ENCODE peak calls at places on chromosomes 4 and X, in four cellular contexts. P is AG09309; U is naive thymus-derived CD4-positive, alpha-beta T cell; J is CD8-positive, alpha-beta T cell. S is an unnamed sample.
A peak's percentile ranks its signal among the peaks of the same experiment; 100 is the strongest.

GRCh38 chrX:13376857-13377441 is 57.1 kb upstream of the ATXN3L start:
- DNase-seq in J (no peak), P (peak; percentile 98), U (no peak), S (peak; percentile 45)

GRCh38 chr4:73936969-73937368 is 44.9 kb downstream of the PF4 start:
- DNase-seq in J (no peak), U (no peak), P (no peak), S (no peak)

GRCh38 chrX:129144172-129145038 is 378.9 kb downstream of the SMARCA1 start:
- DNase-seq in P (no peak), U (no peak), J (no peak), S (no peak)

GRCh38 chrX:19893722-19894121 is 6.3 kb upstream of the SH3KBP1 start:
- DNase-seq in U (no peak), P (no peak), J (no peak), S (no peak)

GRCh38 chrX:19739683-19740082 is 147.7 kb downstream of the SH3KBP1 start:
- DNase-seq in P (peak; percentile 34), U (peak; percentile 12), J (peak; percentile 54), S (peak; percentile 38)

GRCh38 chrX:55161581-55161980 is 58.6 kb upstream of the PAGE5 start:
- DNase-seq in J (no peak), U (no peak), P (no peak), S (no peak)

GRCh38 chr4:48604041-48604440 is 114.0 kb downstream of the ZAR1 start:
- DNase-seq in U (no peak), J (no peak), P (no peak), S (no peak)

GRCh38 chrX:40154229-40154852 is 56.6 kb upstream of the BCOR start:
- DNase-seq in J (no peak), U (no peak), P (no peak), S (no peak)

GRCh38 chr4:40963912-40964478 is 214.2 kb downstream of the NSUN7 start:
- DNase-seq in U (no peak), P (no peak), J (no peak), S (no peak)

GRCh38 chr4:99816611-99817309 is at the start of gene DAPP1:
- DNase-seq in J (peak; percentile 84), U (peak; percentile 44), P (no peak), S (peak; percentile 58)

GRCh38 chr4:6297266-6297815 is 27.7 kb downstream of the WFS1 start:
- DNase-seq in U (no peak), J (no peak), P (no peak), S (no peak)

GRCh38 chrX:145003443-145003842 is 243.9 kb upstream of the SPANXN1 start:
- DNase-seq in U (no peak), P (no peak), J (no peak), S (no peak)

GRCh38 chr4:133084421-133084820 is 64.7 kb upstream of the PCDH10 start:
- DNase-seq in J (no peak), U (no peak), P (no peak), S (peak; percentile 3)

GRCh38 chrX:153627675-153628111 is 19.3 kb upstream of the DUSP9 start:
- DNase-seq in U (no peak), J (no peak), P (no peak), S (no peak)

GRCh38 chr4:72031868-72032619 is at the start of gene NPFFR2:
- DNase-seq in J (no peak), P (no peak), U (no peak), S (no peak)

GRCh38 chr4:140078366-140078765 is 75.6 kb downstream of the MAML3 start:
- DNase-seq in P (no peak), J (no peak), U (no peak), S (no peak)

GRCh38 chrX:107672955-107673378 is 44.7 kb downstream of the PRPS1 start:
- DNase-seq in P (peak; percentile 27), U (peak; percentile 41), J (peak; percentile 90), S (no peak)

GRCh38 chrX:110216027-110216426 is 101.9 kb downstream of the AMMECR1 start:
- DNase-seq in P (no peak), U (no peak), J (no peak), S (no peak)

GRCh38 chr4:122249357-122249756 is 97.2 kb downstream of the BLTP1 start:
- DNase-seq in J (no peak), U (no peak), P (no peak), S (no peak)

GRCh38 chrX:12021708-12022107 is 116.6 kb upstream of the FRMPD4 start:
- DNase-seq in J (no peak), U (no peak), P (no peak), S (no peak)

GRCh38 chr4:83542225-83542624 is 6.3 kb downstream of the GPAT3 start:
- DNase-seq in J (no peak), P (no peak), U (no peak), S (no peak)

GRCh38 chr4:187493661-187494060 is 501.9 kb upstream of the ZFP42 start:
- DNase-seq in U (no peak), J (no peak), P (no peak), S (no peak)

GRCh38 chr4:143207555-143207954 is 22.8 kb downstream of the USP38 start:
- DNase-seq in J (no peak), U (no peak), P (no peak), S (no peak)

GRCh38 chr4:115424852-115425251 is 311.4 kb upstream of the NDST4 start:
- DNase-seq in J (no peak), P (no peak), U (no peak), S (no peak)

GRCh38 chr4:102760645-102761477 is at the start of gene MANBA:
- DNase-seq in J (peak; percentile 85), P (no peak), U (peak; percentile 62), S (peak; percentile 63)

GRCh38 chrX:101977091-101977490 is 45.3 kb upstream of the ZMAT1 start:
- DNase-seq in U (no peak), J (no peak), P (no peak), S (no peak)

GRCh38 chr4:185196437-185196836 is 7.4 kb downstream of the CFAP97 start:
- DNase-seq in U (no peak), J (no peak), P (no peak), S (no peak)

GRCh38 chr4:74555231-74555630 is 110.3 kb downstream of the AREG start:
- DNase-seq in J (no peak), U (no peak), P (no peak), S (no peak)

GRCh38 chr4:128844931-128845330 is 35.4 kb downstream of the JADE1 start:
- DNase-seq in U (no peak), J (no peak), P (no peak), S (no peak)

GRCh38 chrX:41779941-41780340 is 56.0 kb downstream of the GPR82 start:
- DNase-seq in P (no peak), J (no peak), U (no peak), S (no peak)

GRCh38 chr4:48804584-48805301 is 24.7 kb upstream of the FRYL start:
- DNase-seq in P (no peak), U (no peak), J (no peak), S (no peak)

GRCh38 chr4:67680568-67681222 is 20.3 kb downstream of the UBA6 start:
- DNase-seq in P (no peak), J (no peak), U (no peak), S (no peak)

GRCh38 chr4:74123065-74123728 is 24.2 kb upstream of the CXCL2 start:
- DNase-seq in J (no peak), U (no peak), P (peak; percentile 68), S (no peak)

GRCh38 chr4:138099385-138099784 is 142.8 kb downstream of the SLC7A11 start:
- DNase-seq in U (no peak), P (no peak), J (no peak), S (no peak)

GRCh38 chr4:166839615-166840251 is 394.6 kb downstream of the SPOCK3 start:
- DNase-seq in P (no peak), J (no peak), U (no peak), S (no peak)
- H3K4me3 ChIP-seq in P (no peak overlapping the region), J (no peak overlapping the region), U (no peak overlapping the region), S (no peak overlapping the region)

DNA sequence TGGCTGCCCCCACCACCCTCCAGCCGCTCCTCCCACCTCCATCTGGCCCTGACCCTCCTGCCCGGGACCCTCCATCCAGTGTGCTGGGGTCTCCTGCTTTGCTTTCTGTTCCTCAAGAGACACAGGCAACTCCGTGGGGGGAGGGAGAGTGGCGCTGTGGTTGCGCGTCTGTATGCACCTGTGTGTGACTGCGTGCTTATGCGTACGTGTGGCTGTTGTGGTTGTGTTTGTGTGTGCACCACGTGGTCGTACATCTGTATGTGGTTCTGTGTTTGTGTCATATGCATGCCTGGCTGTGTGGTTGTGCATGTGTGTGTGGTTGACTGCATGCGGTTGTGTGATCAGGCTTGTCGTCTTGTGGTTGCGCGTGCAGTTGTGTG is 33.2 kb downstream of the CPLX1 start:
- DNase-seq in U (no peak), J (peak; percentile 62), P (no peak), S (peak; percentile 94)
- H3K4me3 ChIP-seq in U (peak overlapping the region; percentile 36), J (peak overlapping the region; percentile 24), P (no peak overlapping the region), S (peak overlapping the region; percentile 39)

GRCh38 chr4:17812125-17812524 is 1.3 kb downstream of the NCAPG start:
- DNase-seq in J (no peak), U (no peak), P (no peak), S (no peak)
- H3K4me3 ChIP-seq in J (no peak overlapping the region), U (no peak overlapping the region), P (peak overlapping the region; percentile 77), S (peak overlapping the region; percentile 94)

GRCh38 chr4:168153596-168154440 is 61.5 kb downstream of the ANXA10 start:
- DNase-seq in U (peak; percentile 35), J (peak; percentile 71), P (peak; percentile 44), S (peak; percentile 70)
- H3K4me3 ChIP-seq in U (no peak overlapping the region), J (no peak overlapping the region), P (no peak overlapping the region), S (no peak overlapping the region)

DNA sequence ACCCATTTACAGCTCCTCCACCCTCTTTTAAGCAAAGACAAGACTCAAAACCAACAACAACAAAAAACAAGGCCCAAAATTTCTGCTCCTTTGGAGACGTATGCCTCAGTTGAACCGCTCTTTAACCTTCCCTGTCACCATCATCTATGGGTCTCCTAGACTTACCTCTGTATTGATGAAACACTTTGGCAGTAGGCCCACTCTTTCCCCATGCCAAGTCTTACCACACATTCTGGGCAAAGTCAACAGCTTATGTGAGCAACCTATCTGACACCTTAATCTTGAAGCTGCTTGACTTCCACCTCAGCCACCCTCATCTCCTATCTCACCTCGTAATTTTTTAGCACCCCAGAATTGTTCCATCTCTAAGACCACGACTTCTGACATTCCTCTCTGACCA is 99.7 kb upstream of the CXorf66 start:
- DNase-seq in U (no peak), J (no peak), P (no peak), S (no peak)
- H3K4me3 ChIP-seq in U (no peak overlapping the region), J (no peak overlapping the region), P (no peak overlapping the region), S (no peak overlapping the region)

DNA sequence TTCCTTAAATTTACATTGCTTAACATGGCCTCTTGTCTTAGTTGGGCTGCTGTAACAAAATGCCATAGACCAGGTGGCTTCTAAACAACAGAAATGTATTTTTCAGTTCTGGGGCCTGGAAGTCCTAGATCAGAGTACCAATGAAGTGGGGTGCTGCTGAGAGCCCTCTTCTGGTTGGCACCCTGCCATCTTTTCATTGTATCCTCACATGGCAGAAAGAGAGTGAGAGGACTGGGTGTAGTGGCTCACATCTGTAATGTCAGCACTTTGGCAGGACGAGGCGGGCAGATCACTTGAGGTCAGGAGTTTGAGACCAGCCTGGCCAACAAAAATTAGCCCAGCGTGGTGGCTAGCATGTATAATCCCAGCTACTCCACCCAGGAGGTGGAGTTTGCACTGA is 12.0 kb upstream of the KLB start:
- DNase-seq in P (no peak), J (no peak), U (no peak), S (no peak)
- H3K4me3 ChIP-seq in P (no peak overlapping the region), J (no peak overlapping the region), U (no peak overlapping the region), S (no peak overlapping the region)

DNA sequence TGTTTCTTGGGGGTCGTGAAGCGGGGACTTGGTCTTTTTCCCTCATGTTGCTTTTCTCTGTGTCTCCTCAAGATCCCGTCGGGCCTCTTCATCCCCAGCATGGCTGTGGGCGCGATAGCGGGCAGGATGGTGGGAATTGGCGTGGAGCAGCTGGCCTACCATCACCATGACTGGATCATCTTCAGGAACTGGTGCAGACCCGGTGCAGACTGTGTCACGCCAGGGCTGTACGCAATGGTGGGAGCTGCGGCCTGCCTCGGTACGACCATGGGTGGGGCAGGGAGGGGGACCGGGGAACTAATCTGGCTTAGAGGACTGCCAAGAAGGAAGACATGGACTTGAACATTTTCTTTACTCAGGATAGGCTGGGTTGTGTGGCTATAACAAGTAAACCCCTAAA is 55.6 kb downstream of the CLCN4 start:
- DNase-seq in U (no peak), J (no peak), P (no peak), S (no peak)
- H3K4me3 ChIP-seq in U (no peak overlapping the region), J (no peak overlapping the region), P (no peak overlapping the region), S (no peak overlapping the region)